ENCODE peak calls at places on chromosomes 16 and 17, in five cellular contexts. Y, K, W, O and J are unnamed samples.

GRCh38 chr17:32516940-32517711 is 30.3 kb downstream of the CDK5R1 start:
- DNase-seq in Y (no peak), K (no peak), W (no peak), O (no peak), J (no peak)

GRCh38 chr17:59406808-59407381 is 75.4 kb downstream of the YPEL2 start:
- DNase-seq in O (no peak), Y (no peak), K (no peak), W (no peak), J (peak)

GRCh38 chr16:64475627-64476351 is 646.1 kb downstream of the CDH11 start:
- DNase-seq in O (no peak), Y (no peak), W (no peak), K (no peak), J (no peak)

GRCh38 chr17:75361344-75361743 is 44.1 kb downstream of the GRB2 start:
- DNase-seq in O (no peak), Y (no peak), W (no peak), K (no peak), J (no peak)

GRCh38 chr16:27315333-27316037 is 1.7 kb downstream of the IL4R start:
- DNase-seq in K (peak), Y (peak), W (peak), O (peak), J (peak)

GRCh38 chr16:88208112-88208511 is 174.6 kb upstream of the ZNF469 start:
- DNase-seq in W (no peak), K (no peak), O (no peak), Y (no peak), J (no peak)

GRCh38 chr17:55731586-55732250 is 9.1 kb upstream of the TMEM100 start:
- DNase-seq in Y (peak), W (peak), O (peak), K (no peak), J (peak)

GRCh38 chr16:70579648-70580630 is 56.3 kb downstream of the SF3B3 start:
- DNase-seq in K (no peak), W (no peak), Y (peak), O (peak), J (peak)

GRCh38 chr16:81530296-81530721 is 85.7 kb downstream of the CMIP start:
- DNase-seq in W (no peak), Y (no peak), K (no peak), O (no peak), J (no peak)
- H3K27ac ChIP-seq in W (no peak), Y (no peak), K (no peak), O (no peak), J (no peak)

DNA sequence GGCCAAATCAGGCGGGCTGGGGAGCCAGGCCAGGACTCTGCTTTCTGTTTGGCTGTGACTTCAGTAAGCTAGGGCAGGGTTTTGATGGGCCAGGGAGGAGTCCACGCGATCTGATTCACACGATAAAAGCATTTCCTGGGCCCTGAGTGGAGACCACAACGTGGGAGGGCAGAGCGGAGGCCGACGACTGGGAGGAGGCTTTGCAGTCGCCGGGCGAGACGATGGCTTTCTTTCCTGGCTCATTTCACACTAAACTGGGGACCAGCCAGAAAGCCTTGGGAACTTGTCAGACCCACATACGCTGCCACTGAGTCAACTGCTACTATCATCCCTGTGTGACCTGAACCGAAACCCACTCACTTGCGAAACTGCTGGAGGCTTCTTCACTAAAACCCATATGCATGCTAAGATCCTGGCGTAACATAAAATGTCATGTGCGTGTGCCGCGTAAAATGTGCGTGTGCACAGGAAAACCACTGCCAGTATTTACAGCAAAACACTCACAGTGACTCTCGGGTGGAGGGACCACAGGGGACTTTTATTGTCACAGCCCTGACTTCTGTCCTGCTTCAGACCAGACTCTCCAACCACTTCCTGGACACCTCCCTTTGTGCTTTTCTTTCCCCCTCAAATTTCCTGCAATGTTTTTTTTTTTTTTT is 14.2 kb upstream of the RHBDF2 start:
- DNase-seq in O (peak), W (no peak), Y (peak), K (peak), J (peak)
- H3K27ac ChIP-seq in O (peak), W (no peak), Y (peak), K (peak), J (no peak)

DNA sequence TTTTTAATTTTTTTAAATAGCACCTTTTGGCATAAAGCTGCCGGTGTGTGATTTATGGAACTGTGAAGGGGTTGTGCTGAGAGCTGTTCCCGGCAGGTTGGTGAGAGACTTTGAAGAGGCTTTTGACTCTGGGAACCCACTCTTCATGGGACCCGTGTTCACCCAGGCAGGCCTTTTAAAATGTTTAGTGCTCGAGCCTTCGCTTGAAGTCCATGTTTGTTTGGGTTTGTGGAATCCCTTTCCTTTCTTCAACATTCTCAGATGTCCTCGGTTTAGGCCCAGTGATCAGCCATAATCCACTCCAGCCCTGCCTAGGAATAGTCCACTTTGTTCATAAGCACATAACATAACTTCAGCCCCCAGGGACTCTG is 145.4 kb upstream of the IRX3 start:
- DNase-seq in Y (no peak), O (no peak), W (no peak), K (no peak), J (no peak)
- H3K27ac ChIP-seq in Y (peak), O (no peak), W (no peak), K (no peak), J (no peak)

DNA sequence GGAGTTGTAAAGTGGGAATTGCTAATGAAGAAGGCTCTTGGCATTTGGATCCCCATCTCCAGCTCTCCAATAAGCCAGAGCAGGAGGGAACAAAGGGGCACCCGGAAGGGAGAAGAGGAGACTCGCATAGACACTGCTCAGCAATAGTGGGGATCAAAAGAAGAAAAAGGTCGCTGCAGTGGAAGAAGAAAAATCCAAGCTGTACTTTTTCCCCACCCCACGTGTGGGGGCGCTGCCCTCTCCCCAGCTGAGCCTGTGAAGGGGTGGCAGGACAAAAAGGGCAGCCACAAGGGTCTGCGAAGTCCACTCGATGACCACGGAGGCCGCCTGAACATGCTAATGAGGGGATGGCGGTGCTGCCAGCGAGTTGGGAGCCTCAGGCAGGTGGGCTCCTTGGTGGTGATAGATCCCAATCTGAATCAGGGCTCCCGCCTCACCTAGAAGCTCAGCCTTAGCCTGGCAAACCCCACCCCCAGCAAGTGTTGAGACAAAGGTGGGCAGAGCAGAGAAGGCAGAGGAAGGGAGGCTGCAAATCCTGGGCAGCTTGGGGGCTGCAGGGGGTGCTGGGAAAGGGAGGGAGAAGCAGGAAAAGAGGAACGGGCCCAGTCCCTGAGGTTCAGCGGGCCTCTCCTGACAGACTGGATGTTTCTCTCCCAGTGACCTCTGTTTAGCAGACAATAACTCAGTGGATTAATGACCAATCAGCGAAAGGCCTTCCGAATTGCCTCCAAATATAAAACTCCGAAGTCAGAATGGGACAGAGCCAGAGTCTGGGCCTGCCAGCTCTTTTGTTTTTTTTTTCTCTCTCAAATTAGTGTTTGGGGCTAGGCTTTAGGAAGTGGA is 14.9 kb upstream of the HOXB2 start:
- DNase-seq in K (no peak), O (no peak), Y (no peak), W (no peak), J (no peak)
- H3K27ac ChIP-seq in K (peak), O (peak), Y (no peak), W (no peak), J (peak)

GRCh38 chr17:43632231-43632630 is 29.5 kb downstream of the MEOX1 start:
- DNase-seq in Y (no peak), K (no peak), O (no peak), W (no peak), J (no peak)

GRCh38 chr17:43637563-43638323 is 24.0 kb downstream of the MEOX1 start:
- DNase-seq in K (no peak), W (no peak), Y (no peak), O (no peak), J (no peak)

GRCh38 chr17:43636446-43636845 is 25.3 kb downstream of the MEOX1 start:
- DNase-seq in O (no peak), Y (no peak), K (no peak), W (no peak), J (no peak)

DNA sequence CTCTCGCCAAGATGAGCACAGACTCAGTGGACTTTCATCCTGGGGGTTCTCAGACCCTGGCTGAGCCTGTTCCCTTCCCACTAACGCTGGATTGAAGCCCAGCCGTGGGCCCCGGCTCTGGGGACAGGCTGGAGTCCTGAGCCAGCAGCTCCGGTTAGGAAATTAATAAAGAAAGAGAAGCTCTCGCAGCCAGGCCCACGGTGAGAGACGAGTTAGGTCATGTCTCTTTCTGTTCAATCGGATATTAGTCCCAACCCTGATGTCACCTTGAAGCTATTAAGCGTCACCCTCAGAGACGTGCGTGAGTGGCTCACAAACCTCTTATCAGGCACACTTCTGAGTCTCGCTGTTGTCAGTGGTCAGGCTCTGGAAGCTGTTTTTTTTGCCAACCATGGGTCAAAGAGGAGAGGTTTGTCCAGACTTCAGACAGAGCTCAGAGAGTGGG is 27.0 kb downstream of the MEOX1 start:
- DNase-seq in K (no peak), W (no peak), O (no peak), Y (no peak), J (no peak)
- H3K27ac ChIP-seq in K (no peak), W (no peak), O (no peak), Y (no peak), J (no peak)